ENCODE peak calls at places on chromosomes 6 and 20, in four cellular contexts. G is body of pancreas, Q is ecto neural progenitor cell, W is dermis blood vessel endothelial cell. E is an unnamed sample.

GRCh38 chr6:48512396-48512795 is 401.4 kb upstream of the PTCHD4 start:
- DNase-seq in G (no peak), Q (no peak), W (no peak), E (no peak)

GRCh38 chr20:19275038-19275629 is 62.7 kb downstream of the SLC24A3 start:
- DNase-seq in G (no peak), Q (no peak), W (no peak), E (no peak)

GRCh38 chr6:113830140-113830539 is 27.0 kb upstream of the MARCKS start:
- DNase-seq in G (peak), Q (no peak), W (no peak), E (no peak)

GRCh38 chr6:134065706-134066105 is 13.3 kb upstream of the SLC2A12 start:
- DNase-seq in G (no peak), Q (no peak), W (peak), E (no peak)

GRCh38 chr20:47196091-47197081 is 160.1 kb downstream of the ZMYND8 start:
- DNase-seq in G (peak), Q (peak), W (peak), E (peak)

GRCh38 chr6:75203721-75204120 is 2.1 kb downstream of the COL12A1 start:
- DNase-seq in G (no peak), Q (no peak), W (no peak), E (no peak)

GRCh38 chr6:167985911-167986595 is 11.4 kb upstream of the KIF25 start:
- DNase-seq in G (no peak), Q (no peak), W (no peak), E (no peak)

GRCh38 chr6:149213829-149214228 is 103.7 kb upstream of the TAB2 start:
- DNase-seq in G (no peak), Q (no peak), W (no peak), E (no peak)

GRCh38 chr6:34260576-34261267 is 11.9 kb upstream of the SMIM29 start:
- DNase-seq in G (no peak), Q (no peak), W (no peak), E (no peak)

GRCh38 chr6:159952289-159953005 is 16.4 kb upstream of the IGF2R start:
- DNase-seq in G (no peak), Q (no peak), W (no peak), E (peak)

GRCh38 chr6:151388997-151389639 is 2.2 kb downstream of the ZBTB2 start:
- DNase-seq in G (no peak), Q (no peak), W (no peak), E (peak)

E was measured in thyroid gland.